ENCODE peak calls at places on chromosomes 3 and 15, in nine cellular contexts. One of them, this sample, is unnamed.

GRCh38 chr15:45402955-45403892 is 24.9 kb upstream of the GATM start:
- DNase-seq in stimulated activated CD4-positive, alpha-beta T cell treated with anti-CD3 and anti-CD28 coated beads, Interleukin-2, amount 100 ng/mL, for 48 hours: peak; percentile 24
- DNase-seq in activated T-helper 2 cell treated with anti-CD3 and anti-CD28 coated beads, Interferon-gamma antibody, Interleukin-2, Interleukin-4, amounts not matched to agents 10 μg/mL and 5 μg/mL and 100 μg/mL, durations not matched to agents 14 hours and 24 hours and 36 hours: peak; percentile 18
- DNase-seq in NCI-H748 treated with DMSO at 0.1 percent for 48 hours: no peak
- DNase-seq in HT-29: peak; percentile 65
- DNase-seq in ELR: peak; percentile 81
- DNase-seq in 8988T: peak; percentile 20
- DNase-seq in brain microvascular endothelial cell: no peak
- DNase-seq in AG08395: peak; percentile 19
- DNase-seq in this sample: peak; percentile 8

GRCh38 chr3:119494597-119494996 is 3.8 kb upstream of the TIMMDC1 start:
- DNase-seq in ELR: peak; percentile 37
- DNase-seq in 8988T: no peak
- DNase-seq in activated T-helper 2 cell treated with anti-CD3 and anti-CD28 coated beads, Interferon-gamma antibody, Interleukin-2, Interleukin-4, amounts not matched to agents 10 μg/mL and 5 μg/mL and 100 μg/mL, durations not matched to agents 14 hours and 24 hours and 36 hours: no peak
- DNase-seq in brain microvascular endothelial cell: no peak
- DNase-seq in AG08395: no peak
- DNase-seq in NCI-H748 treated with DMSO at 0.1 percent for 48 hours: no peak
- DNase-seq in HT-29: no peak
- DNase-seq in stimulated activated CD4-positive, alpha-beta T cell treated with anti-CD3 and anti-CD28 coated beads, Interleukin-2, amount 100 ng/mL, for 48 hours: no peak
- DNase-seq in this sample: no peak

GRCh38 chr3:54294214-54294613 is 171.9 kb downstream of the CACNA2D3 start:
- DNase-seq in AG08395: no peak
- DNase-seq in 8988T: no peak
- DNase-seq in HT-29: peak; percentile 1
- DNase-seq in brain microvascular endothelial cell: no peak
- DNase-seq in stimulated activated CD4-positive, alpha-beta T cell treated with anti-CD3 and anti-CD28 coated beads, Interleukin-2, amount 100 ng/mL, for 48 hours: no peak
- DNase-seq in NCI-H748 treated with DMSO at 0.1 percent for 48 hours: no peak
- DNase-seq in ELR: no peak
- DNase-seq in activated T-helper 2 cell treated with anti-CD3 and anti-CD28 coated beads, Interferon-gamma antibody, Interleukin-2, Interleukin-4, amounts not matched to agents 10 μg/mL and 5 μg/mL and 100 μg/mL, durations not matched to agents 14 hours and 24 hours and 36 hours: no peak
- DNase-seq in this sample: no peak

GRCh38 chr3:128133273-128133883 is 9.8 kb upstream of the RUVBL1 start:
- DNase-seq in AG08395: no peak
- DNase-seq in NCI-H748 treated with DMSO at 0.1 percent for 48 hours: peak; percentile 19
- DNase-seq in activated T-helper 2 cell treated with anti-CD3 and anti-CD28 coated beads, Interferon-gamma antibody, Interleukin-2, Interleukin-4, amounts not matched to agents 10 μg/mL and 5 μg/mL and 100 μg/mL, durations not matched to agents 14 hours and 24 hours and 36 hours: no peak
- DNase-seq in brain microvascular endothelial cell: peak; percentile 55
- DNase-seq in HT-29: peak; percentile 70
- DNase-seq in 8988T: no peak
- DNase-seq in stimulated activated CD4-positive, alpha-beta T cell treated with anti-CD3 and anti-CD28 coated beads, Interleukin-2, amount 100 ng/mL, for 48 hours: no peak
- DNase-seq in ELR: peak; percentile 72
- DNase-seq in this sample: peak; percentile 31

GRCh38 chr3:49253512-49253911 is 23.5 kb downstream of the C3orf62 start:
- DNase-seq in stimulated activated CD4-positive, alpha-beta T cell treated with anti-CD3 and anti-CD28 coated beads, Interleukin-2, amount 100 ng/mL, for 48 hours: no peak
- DNase-seq in AG08395: no peak
- DNase-seq in 8988T: no peak
- DNase-seq in ELR: no peak
- DNase-seq in brain microvascular endothelial cell: no peak
- DNase-seq in NCI-H748 treated with DMSO at 0.1 percent for 48 hours: no peak
- DNase-seq in HT-29: no peak
- DNase-seq in activated T-helper 2 cell treated with anti-CD3 and anti-CD28 coated beads, Interferon-gamma antibody, Interleukin-2, Interleukin-4, amounts not matched to agents 10 μg/mL and 5 μg/mL and 100 μg/mL, durations not matched to agents 14 hours and 24 hours and 36 hours: no peak
- DNase-seq in this sample: no peak

GRCh38 chr3:139477710-139478640 is 1.7 kb upstream of the RBP2 start:
- DNase-seq in 8988T: no peak
- DNase-seq in HT-29: no peak
- DNase-seq in ELR: no peak
- DNase-seq in NCI-H748 treated with DMSO at 0.1 percent for 48 hours: no peak
- DNase-seq in activated T-helper 2 cell treated with anti-CD3 and anti-CD28 coated beads, Interferon-gamma antibody, Interleukin-2, Interleukin-4, amounts not matched to agents 10 μg/mL and 5 μg/mL and 100 μg/mL, durations not matched to agents 14 hours and 24 hours and 36 hours: no peak
- DNase-seq in stimulated activated CD4-positive, alpha-beta T cell treated with anti-CD3 and anti-CD28 coated beads, Interleukin-2, amount 100 ng/mL, for 48 hours: no peak
- DNase-seq in AG08395: no peak
- DNase-seq in brain microvascular endothelial cell: no peak
- DNase-seq in this sample: no peak

GRCh38 chr15:71485094-71485693 is 325.2 kb upstream of the NR2E3 start:
- DNase-seq in ELR: peak; percentile 28
- DNase-seq in HT-29: peak; percentile 48
- DNase-seq in activated T-helper 2 cell treated with anti-CD3 and anti-CD28 coated beads, Interferon-gamma antibody, Interleukin-2, Interleukin-4, amounts not matched to agents 10 μg/mL and 5 μg/mL and 100 μg/mL, durations not matched to agents 14 hours and 24 hours and 36 hours: no peak
- DNase-seq in brain microvascular endothelial cell: no peak
- DNase-seq in NCI-H748 treated with DMSO at 0.1 percent for 48 hours: no peak
- DNase-seq in 8988T: no peak
- DNase-seq in AG08395: no peak
- DNase-seq in stimulated activated CD4-positive, alpha-beta T cell treated with anti-CD3 and anti-CD28 coated beads, Interleukin-2, amount 100 ng/mL, for 48 hours: no peak
- DNase-seq in this sample: no peak

GRCh38 chr3:153291052-153291689 is 129.1 kb downstream of the RAP2B start:
- DNase-seq in ELR: peak; percentile 66
- DNase-seq in stimulated activated CD4-positive, alpha-beta T cell treated with anti-CD3 and anti-CD28 coated beads, Interleukin-2, amount 100 ng/mL, for 48 hours: no peak
- DNase-seq in HT-29: peak; percentile 65
- DNase-seq in 8988T: no peak
- DNase-seq in AG08395: no peak
- DNase-seq in activated T-helper 2 cell treated with anti-CD3 and anti-CD28 coated beads, Interferon-gamma antibody, Interleukin-2, Interleukin-4, amounts not matched to agents 10 μg/mL and 5 μg/mL and 100 μg/mL, durations not matched to agents 14 hours and 24 hours and 36 hours: no peak
- DNase-seq in NCI-H748 treated with DMSO at 0.1 percent for 48 hours: no peak
- DNase-seq in brain microvascular endothelial cell: peak; percentile 32
- DNase-seq in this sample: no peak

GRCh38 chr15:57560976-57561711 is 30.6 kb upstream of the MYZAP start:
- DNase-seq in stimulated activated CD4-positive, alpha-beta T cell treated with anti-CD3 and anti-CD28 coated beads, Interleukin-2, amount 100 ng/mL, for 48 hours: peak; percentile 59
- DNase-seq in AG08395: peak; percentile 80
- DNase-seq in HT-29: peak; percentile 98
- DNase-seq in activated T-helper 2 cell treated with anti-CD3 and anti-CD28 coated beads, Interferon-gamma antibody, Interleukin-2, Interleukin-4, amounts not matched to agents 10 μg/mL and 5 μg/mL and 100 μg/mL, durations not matched to agents 14 hours and 24 hours and 36 hours: peak; percentile 36
- DNase-seq in brain microvascular endothelial cell: peak; percentile 70
- DNase-seq in 8988T: no peak
- DNase-seq in NCI-H748 treated with DMSO at 0.1 percent for 48 hours: peak; percentile 16
- DNase-seq in ELR: peak; percentile 91
- DNase-seq in this sample: peak; percentile 18

GRCh38 chr15:78007965-78008886 is 69.3 kb downstream of the TBC1D2B start:
- DNase-seq in 8988T: no peak
- DNase-seq in activated T-helper 2 cell treated with anti-CD3 and anti-CD28 coated beads, Interferon-gamma antibody, Interleukin-2, Interleukin-4, amounts not matched to agents 10 μg/mL and 5 μg/mL and 100 μg/mL, durations not matched to agents 14 hours and 24 hours and 36 hours: no peak
- DNase-seq in stimulated activated CD4-positive, alpha-beta T cell treated with anti-CD3 and anti-CD28 coated beads, Interleukin-2, amount 100 ng/mL, for 48 hours: no peak
- DNase-seq in HT-29: peak; percentile 41
- DNase-seq in AG08395: peak; percentile 88
- DNase-seq in ELR: peak; percentile 64
- DNase-seq in NCI-H748 treated with DMSO at 0.1 percent for 48 hours: no peak
- DNase-seq in brain microvascular endothelial cell: peak; percentile 63
- DNase-seq in this sample: no peak

GRCh38 chr3:38645601-38646000 is 3.9 kb downstream of the SCN5A start:
- DNase-seq in activated T-helper 2 cell treated with anti-CD3 and anti-CD28 coated beads, Interferon-gamma antibody, Interleukin-2, Interleukin-4, amounts not matched to agents 10 μg/mL and 5 μg/mL and 100 μg/mL, durations not matched to agents 14 hours and 24 hours and 36 hours: no peak
- DNase-seq in 8988T: no peak
- DNase-seq in brain microvascular endothelial cell: no peak
- DNase-seq in AG08395: no peak
- DNase-seq in ELR: no peak
- DNase-seq in HT-29: no peak
- DNase-seq in stimulated activated CD4-positive, alpha-beta T cell treated with anti-CD3 and anti-CD28 coated beads, Interleukin-2, amount 100 ng/mL, for 48 hours: no peak
- DNase-seq in NCI-H748 treated with DMSO at 0.1 percent for 48 hours: no peak
- DNase-seq in this sample: no peak

GRCh38 chr3:183244219-183244618 is 8.8 kb upstream of the B3GNT5 start:
- DNase-seq in NCI-H748 treated with DMSO at 0.1 percent for 48 hours: no peak
- DNase-seq in activated T-helper 2 cell treated with anti-CD3 and anti-CD28 coated beads, Interferon-gamma antibody, Interleukin-2, Interleukin-4, amounts not matched to agents 10 μg/mL and 5 μg/mL and 100 μg/mL, durations not matched to agents 14 hours and 24 hours and 36 hours: no peak
- DNase-seq in stimulated activated CD4-positive, alpha-beta T cell treated with anti-CD3 and anti-CD28 coated beads, Interleukin-2, amount 100 ng/mL, for 48 hours: no peak
- DNase-seq in HT-29: no peak
- DNase-seq in ELR: peak; percentile 70
- DNase-seq in AG08395: no peak
- DNase-seq in brain microvascular endothelial cell: peak; percentile 46
- DNase-seq in 8988T: no peak
- DNase-seq in this sample: no peak

GRCh38 chr3:13411186-13411860 is 8.8 kb downstream of the NUP210 start:
- DNase-seq in brain microvascular endothelial cell: no peak
- DNase-seq in activated T-helper 2 cell treated with anti-CD3 and anti-CD28 coated beads, Interferon-gamma antibody, Interleukin-2, Interleukin-4, amounts not matched to agents 10 μg/mL and 5 μg/mL and 100 μg/mL, durations not matched to agents 14 hours and 24 hours and 36 hours: no peak
- DNase-seq in HT-29: no peak
- DNase-seq in 8988T: peak; percentile 5
- DNase-seq in ELR: no peak
- DNase-seq in AG08395: no peak
- DNase-seq in stimulated activated CD4-positive, alpha-beta T cell treated with anti-CD3 and anti-CD28 coated beads, Interleukin-2, amount 100 ng/mL, for 48 hours: no peak
- DNase-seq in NCI-H748 treated with DMSO at 0.1 percent for 48 hours: no peak
- DNase-seq in this sample: no peak

GRCh38 chr3:47646362-47646761 is 67.7 kb upstream of the CSPG5 start:
- DNase-seq in stimulated activated CD4-positive, alpha-beta T cell treated with anti-CD3 and anti-CD28 coated beads, Interleukin-2, amount 100 ng/mL, for 48 hours: no peak
- DNase-seq in ELR: no peak
- DNase-seq in brain microvascular endothelial cell: no peak
- DNase-seq in 8988T: no peak
- DNase-seq in activated T-helper 2 cell treated with anti-CD3 and anti-CD28 coated beads, Interferon-gamma antibody, Interleukin-2, Interleukin-4, amounts not matched to agents 10 μg/mL and 5 μg/mL and 100 μg/mL, durations not matched to agents 14 hours and 24 hours and 36 hours: no peak
- DNase-seq in NCI-H748 treated with DMSO at 0.1 percent for 48 hours: no peak
- DNase-seq in AG08395: peak; percentile 14
- DNase-seq in HT-29: no peak
- DNase-seq in this sample: no peak

GRCh38 chr3:178684881-178685590 is 148.8 kb downstream of the KCNMB2 start:
- DNase-seq in activated T-helper 2 cell treated with anti-CD3 and anti-CD28 coated beads, Interferon-gamma antibody, Interleukin-2, Interleukin-4, amounts not matched to agents 10 μg/mL and 5 μg/mL and 100 μg/mL, durations not matched to agents 14 hours and 24 hours and 36 hours: no peak
- DNase-seq in HT-29: peak; percentile 3
- DNase-seq in AG08395: no peak
- DNase-seq in 8988T: no peak
- DNase-seq in NCI-H748 treated with DMSO at 0.1 percent for 48 hours: no peak
- DNase-seq in ELR: no peak
- DNase-seq in stimulated activated CD4-positive, alpha-beta T cell treated with anti-CD3 and anti-CD28 coated beads, Interleukin-2, amount 100 ng/mL, for 48 hours: no peak
- DNase-seq in brain microvascular endothelial cell: no peak
- DNase-seq in this sample: no peak

This sample was measured in effector memory CD4-positive, alpha-beta T cell.